ENCODE peak calls at places on chromosomes 3 and 15, in eight cellular contexts. One of them, this sample, is unnamed.

GRCh38 chr3:132255041-132255745 is 62.0 kb upstream of the ACP3 start:
- DNase-seq in left ventricle myocardium inferior: no peak
- DNase-seq in uterus: no peak
- DNase-seq in SJSA1: peak; percentile 51
- DNase-seq in transverse colon: no peak
- DNase-seq in A549: peak; percentile 58
- DNase-seq in gastrocnemius medialis: no peak
- DNase-seq in Caco-2: no peak
- DNase-seq in this sample: peak; percentile 71

GRCh38 chr15:73924258-73924921 is 1.9 kb upstream of the LOXL1 start:
- DNase-seq in A549: peak; percentile 12
- DNase-seq in gastrocnemius medialis: no peak
- DNase-seq in transverse colon: no peak
- DNase-seq in SJSA1: no peak
- DNase-seq in uterus: peak; percentile 58
- DNase-seq in left ventricle myocardium inferior: peak; percentile 31
- DNase-seq in Caco-2: no peak
- DNase-seq in this sample: peak; percentile 90

GRCh38 chr15:36691596-36691995 is 112.2 kb downstream of the CDIN1 start:
- DNase-seq in gastrocnemius medialis: no peak
- DNase-seq in SJSA1: no peak
- DNase-seq in uterus: no peak
- DNase-seq in transverse colon: no peak
- DNase-seq in Caco-2: no peak
- DNase-seq in left ventricle myocardium inferior: no peak
- DNase-seq in A549: no peak
- DNase-seq in this sample: no peak

GRCh38 chr15:101088788-101089578 is 162.9 kb downstream of the CHSY1 start:
- DNase-seq in uterus: peak; percentile 78
- DNase-seq in A549: peak; percentile 66
- DNase-seq in left ventricle myocardium inferior: peak; percentile 75
- DNase-seq in Caco-2: peak; percentile 52
- DNase-seq in transverse colon: peak; percentile 80
- DNase-seq in gastrocnemius medialis: peak; percentile 35
- DNase-seq in SJSA1: peak; percentile 71
- DNase-seq in this sample: peak; percentile 75

GRCh38 chr15:92399271-92399670 is 5.6 kb downstream of the ST8SIA2 start:
- DNase-seq in uterus: no peak
- DNase-seq in left ventricle myocardium inferior: no peak
- DNase-seq in gastrocnemius medialis: no peak
- DNase-seq in SJSA1: no peak
- DNase-seq in A549: no peak
- DNase-seq in transverse colon: no peak
- DNase-seq in Caco-2: no peak
- DNase-seq in this sample: no peak

GRCh38 chr3:191235331-191236314 is 36.6 kb downstream of the OSTN start:
- DNase-seq in gastrocnemius medialis: no peak
- DNase-seq in Caco-2: no peak
- DNase-seq in SJSA1: no peak
- DNase-seq in uterus: no peak
- DNase-seq in A549: no peak
- DNase-seq in left ventricle myocardium inferior: no peak
- DNase-seq in transverse colon: no peak
- DNase-seq in this sample: no peak

GRCh38 chr3:102471001-102471400 is 36.2 kb downstream of the ZPLD1 start:
- DNase-seq in transverse colon: no peak
- DNase-seq in A549: no peak
- DNase-seq in gastrocnemius medialis: no peak
- DNase-seq in SJSA1: no peak
- DNase-seq in Caco-2: no peak
- DNase-seq in left ventricle myocardium inferior: no peak
- DNase-seq in uterus: no peak
- DNase-seq in this sample: no peak

GRCh38 chr3:143016321-143016972 is 15.1 kb downstream of the U2SURP start:
- DNase-seq in gastrocnemius medialis: no peak
- DNase-seq in left ventricle myocardium inferior: no peak
- DNase-seq in SJSA1: no peak
- DNase-seq in Caco-2: no peak
- DNase-seq in uterus: no peak
- DNase-seq in A549: no peak
- DNase-seq in transverse colon: no peak
- DNase-seq in this sample: no peak

GRCh38 chr3:183626877-183627594 is 8.4 kb upstream of the KLHL24 start:
- DNase-seq in Caco-2: no peak
- DNase-seq in left ventricle myocardium inferior: peak; percentile 66
- DNase-seq in uterus: no peak
- DNase-seq in transverse colon: no peak
- DNase-seq in SJSA1: no peak
- DNase-seq in A549: no peak
- DNase-seq in gastrocnemius medialis: peak; percentile 74
- DNase-seq in this sample: no peak

GRCh38 chr3:173932624-173933023 is 535.1 kb downstream of the NLGN1 start:
- DNase-seq in left ventricle myocardium inferior: no peak
- DNase-seq in transverse colon: no peak
- DNase-seq in uterus: no peak
- DNase-seq in Caco-2: no peak
- DNase-seq in SJSA1: no peak
- DNase-seq in A549: no peak
- DNase-seq in gastrocnemius medialis: no peak
- DNase-seq in this sample: peak; percentile 74

GRCh38 chr3:157405457-157405856 is 31.2 kb upstream of the PTX3 start:
- DNase-seq in SJSA1: no peak
- DNase-seq in Caco-2: no peak
- DNase-seq in uterus: no peak
- DNase-seq in left ventricle myocardium inferior: no peak
- DNase-seq in A549: no peak
- DNase-seq in gastrocnemius medialis: no peak
- DNase-seq in transverse colon: no peak
- DNase-seq in this sample: peak; percentile 45

GRCh38 chr3:114454592-114455251 is 160.9 kb downstream of the TIGIT start:
- DNase-seq in SJSA1: no peak
- DNase-seq in Caco-2: no peak
- DNase-seq in transverse colon: no peak
- DNase-seq in uterus: no peak
- DNase-seq in A549: no peak
- DNase-seq in gastrocnemius medialis: no peak
- DNase-seq in left ventricle myocardium inferior: no peak
- DNase-seq in this sample: no peak

GRCh38 chr3:178169421-178169820 is 366.8 kb upstream of the KCNMB2 start:
- DNase-seq in transverse colon: no peak
- DNase-seq in SJSA1: no peak
- DNase-seq in left ventricle myocardium inferior: no peak
- DNase-seq in Caco-2: no peak
- DNase-seq in A549: no peak
- DNase-seq in gastrocnemius medialis: no peak
- DNase-seq in uterus: no peak
- DNase-seq in this sample: no peak

GRCh38 chr3:83317605-83318004 is 1556.2 kb upstream of the GBE1 start:
- DNase-seq in uterus: no peak
- DNase-seq in transverse colon: no peak
- DNase-seq in gastrocnemius medialis: no peak
- DNase-seq in Caco-2: no peak
- DNase-seq in left ventricle myocardium inferior: no peak
- DNase-seq in SJSA1: no peak
- DNase-seq in A549: no peak
- DNase-seq in this sample: no peak

GRCh38 chr3:157204431-157204830 is 44.5 kb upstream of the CCNL1 start:
- DNase-seq in left ventricle myocardium inferior: no peak
- DNase-seq in uterus: no peak
- DNase-seq in A549: peak; percentile 29
- DNase-seq in Caco-2: no peak
- DNase-seq in gastrocnemius medialis: no peak
- DNase-seq in SJSA1: no peak
- DNase-seq in transverse colon: no peak
- DNase-seq in this sample: no peak

GRCh38 chr3:155386817-155387403 is 93.4 kb upstream of the STRIT1 start:
- DNase-seq in SJSA1: no peak
- DNase-seq in Caco-2: no peak
- DNase-seq in A549: no peak
- DNase-seq in gastrocnemius medialis: no peak
- DNase-seq in left ventricle myocardium inferior: no peak
- DNase-seq in transverse colon: no peak
- DNase-seq in uterus: no peak
- DNase-seq in this sample: no peak

GRCh38 chr3:178310833-178311380 is 225.3 kb upstream of the KCNMB2 start:
- DNase-seq in SJSA1: no peak
- DNase-seq in gastrocnemius medialis: no peak
- DNase-seq in uterus: no peak
- DNase-seq in A549: no peak
- DNase-seq in left ventricle myocardium inferior: no peak
- DNase-seq in Caco-2: no peak
- DNase-seq in transverse colon: no peak
- DNase-seq in this sample: no peak

GRCh38 chr3:46736006-46736872 is 18.6 kb upstream of the PRSS50 start:
- DNase-seq in Caco-2: no peak
- DNase-seq in left ventricle myocardium inferior: no peak
- DNase-seq in SJSA1: no peak
- DNase-seq in uterus: no peak
- DNase-seq in gastrocnemius medialis: no peak
- DNase-seq in A549: no peak
- DNase-seq in transverse colon: no peak
- DNase-seq in this sample: no peak

GRCh38 chr3:99602183-99602582 is 36.2 kb upstream of the COL8A1 start:
- DNase-seq in A549: no peak
- DNase-seq in uterus: no peak
- DNase-seq in SJSA1: no peak
- DNase-seq in transverse colon: no peak
- DNase-seq in gastrocnemius medialis: no peak
- DNase-seq in left ventricle myocardium inferior: no peak
- DNase-seq in Caco-2: no peak
- DNase-seq in this sample: no peak

GRCh38 chr3:136995652-136996051 is 37.9 kb downstream of the IL20RB start:
- DNase-seq in SJSA1: no peak
- DNase-seq in Caco-2: no peak
- DNase-seq in left ventricle myocardium inferior: no peak
- DNase-seq in gastrocnemius medialis: no peak
- DNase-seq in uterus: no peak
- DNase-seq in A549: no peak
- DNase-seq in transverse colon: no peak
- DNase-seq in this sample: peak; percentile 35

GRCh38 chr3:123100192-123100776 is 33.5 kb downstream of the PDIA5 start:
- DNase-seq in Caco-2: no peak
- DNase-seq in gastrocnemius medialis: no peak
- DNase-seq in SJSA1: no peak
- DNase-seq in uterus: no peak
- DNase-seq in left ventricle myocardium inferior: no peak
- DNase-seq in A549: no peak
- DNase-seq in transverse colon: no peak
- DNase-seq in this sample: no peak

GRCh38 chr3:78201066-78201465 is 1161.2 kb downstream of the ROBO2 start:
- DNase-seq in SJSA1: no peak
- DNase-seq in A549: no peak
- DNase-seq in left ventricle myocardium inferior: no peak
- DNase-seq in gastrocnemius medialis: no peak
- DNase-seq in transverse colon: no peak
- DNase-seq in uterus: no peak
- DNase-seq in Caco-2: no peak
- DNase-seq in this sample: no peak

DNA sequence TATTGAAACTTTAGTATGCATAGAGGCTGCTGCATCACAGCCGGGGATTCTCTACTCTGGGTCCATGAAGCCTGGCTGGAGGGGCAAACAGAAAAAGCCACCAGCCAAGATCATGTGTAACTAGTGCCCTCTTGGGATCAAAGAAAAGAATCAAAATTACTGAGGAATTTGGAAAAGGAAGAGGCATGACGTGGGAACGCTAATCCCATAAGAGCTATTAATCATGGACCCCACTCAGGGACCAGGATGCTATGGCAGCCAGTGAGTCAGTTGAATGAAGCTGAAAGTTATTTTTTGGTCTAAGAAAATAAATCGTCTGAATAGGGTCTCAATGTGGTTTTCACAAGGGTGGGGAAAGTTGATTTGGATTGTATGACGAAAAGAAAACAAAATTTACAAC is 1165.1 kb downstream of the ROBO2 start:
- DNase-seq in uterus: no peak
- DNase-seq in transverse colon: no peak
- DNase-seq in left ventricle myocardium inferior: no peak
- DNase-seq in Caco-2: no peak
- DNase-seq in gastrocnemius medialis: no peak
- DNase-seq in A549: no peak
- DNase-seq in SJSA1: peak; percentile 72
- DNase-seq in this sample: peak; percentile 13
- H3K4me3 ChIP-seq in uterus: no peak overlapping the region
- H3K4me3 ChIP-seq in transverse colon: no peak overlapping the region
- H3K4me3 ChIP-seq in left ventricle myocardium inferior: no peak overlapping the region
- H3K4me3 ChIP-seq in Caco-2: no peak overlapping the region
- H3K4me3 ChIP-seq in gastrocnemius medialis: no peak overlapping the region
- H3K4me3 ChIP-seq in A549: no peak overlapping the region
- H3K4me3 ChIP-seq in SJSA1: no peak overlapping the region
- H3K4me3 ChIP-seq in this sample: no peak overlapping the region

GRCh38 chr3:75727985-75728384 is 57.4 kb downstream of the ZNF717 start:
- DNase-seq in left ventricle myocardium inferior: no peak
- DNase-seq in gastrocnemius medialis: no peak
- DNase-seq in transverse colon: no peak
- DNase-seq in SJSA1: no peak
- DNase-seq in A549: no peak
- DNase-seq in Caco-2: no peak
- DNase-seq in uterus: no peak
- DNase-seq in this sample: no peak
- H3K9me3 ChIP-seq in left ventricle myocardium inferior: peaks cover 100% of the 10 kb centered on the region
- H3K9me3 ChIP-seq in gastrocnemius medialis: no peaks in the 10 kb centered on the region
- H3K9me3 ChIP-seq in transverse colon: peaks cover 43% of the 10 kb centered on the region
- H3K9me3 ChIP-seq in SJSA1: no peaks in the 10 kb centered on the region
- H3K9me3 ChIP-seq in A549: peaks cover 8% of the 10 kb centered on the region
- H3K9me3 ChIP-seq in Caco-2: no peaks in the 10 kb centered on the region
- H3K9me3 ChIP-seq in uterus: peaks cover 45% of the 10 kb centered on the region
- H3K9me3 ChIP-seq in this sample: no peaks in the 10 kb centered on the region

GRCh38 chr15:99731336-99732267 is 1.6 kb downstream of the LYSMD4 start:
- DNase-seq in uterus: no peak
- DNase-seq in SJSA1: no peak
- DNase-seq in gastrocnemius medialis: no peak
- DNase-seq in left ventricle myocardium inferior: no peak
- DNase-seq in transverse colon: no peak
- DNase-seq in A549: no peak
- DNase-seq in Caco-2: no peak
- DNase-seq in this sample: no peak
- H3K4me3 ChIP-seq in uterus: peak overlapping the region; percentile 98
- H3K4me3 ChIP-seq in SJSA1: no peak overlapping the region
- H3K4me3 ChIP-seq in gastrocnemius medialis: peak overlapping the region; percentile 76
- H3K4me3 ChIP-seq in left ventricle myocardium inferior: peak overlapping the region; percentile 98
- H3K4me3 ChIP-seq in transverse colon: peak overlapping the region; percentile 99
- H3K4me3 ChIP-seq in A549: no peak overlapping the region
- H3K4me3 ChIP-seq in Caco-2: peak overlapping the region; percentile 75
- H3K4me3 ChIP-seq in this sample: no peak overlapping the region

DNA sequence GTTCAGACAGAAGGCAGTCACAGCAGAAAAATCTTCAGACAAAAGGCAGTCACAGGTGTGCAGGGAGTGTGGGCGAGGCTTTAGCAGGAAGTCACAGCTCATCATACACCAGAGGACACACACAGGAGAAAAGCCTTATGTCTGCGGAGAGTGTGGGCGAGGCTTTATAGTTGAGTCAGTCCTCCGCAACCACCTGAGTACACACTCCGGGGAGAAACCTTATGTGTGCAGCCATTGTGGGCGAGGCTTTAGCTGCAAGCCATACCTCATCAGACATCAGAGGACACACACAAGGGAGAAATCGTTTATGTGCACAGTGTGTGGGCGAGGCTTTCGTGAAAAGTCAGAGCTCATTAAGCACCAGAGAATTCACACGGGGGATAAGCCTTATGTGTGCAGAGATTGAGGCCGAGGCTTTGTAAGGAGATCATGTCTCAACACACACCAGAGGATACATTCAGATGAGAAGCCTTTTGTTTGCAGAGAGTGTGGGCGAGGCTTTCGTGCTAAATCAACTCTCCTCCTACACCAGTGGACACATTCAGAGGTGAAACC is 27.6 kb downstream of the ZNF589 start:
- DNase-seq in A549: no peak
- DNase-seq in transverse colon: peak; percentile 83
- DNase-seq in SJSA1: no peak
- DNase-seq in uterus: no peak
- DNase-seq in gastrocnemius medialis: no peak
- DNase-seq in Caco-2: peak; percentile 53
- DNase-seq in left ventricle myocardium inferior: no peak
- DNase-seq in this sample: no peak
- H3K9me3 ChIP-seq in A549: no peaks in the 10 kb centered on the region
- H3K9me3 ChIP-seq in transverse colon: no peaks in the 10 kb centered on the region
- H3K9me3 ChIP-seq in SJSA1: no peaks in the 10 kb centered on the region
- H3K9me3 ChIP-seq in uterus: no peaks in the 10 kb centered on the region
- H3K9me3 ChIP-seq in gastrocnemius medialis: no peaks in the 10 kb centered on the region
- H3K9me3 ChIP-seq in Caco-2: no peaks in the 10 kb centered on the region
- H3K9me3 ChIP-seq in left ventricle myocardium inferior: no peaks in the 10 kb centered on the region
- H3K9me3 ChIP-seq in this sample: no peaks in the 10 kb centered on the region